ENCODE peak calls at places on chromosomes 3 and 15, in six cellular contexts. E is HCT116, V is OCI-LY7, Q is heart right ventricle, I is IMR-90, N is ovary. H is an unnamed sample.

GRCh38 chr3:48432411-48433371 is 2.8 kb upstream of the PLXNB1 start:
- DNase-seq in N (peak), I (peak), E (peak), V (peak), Q (no peak), H (no peak)

GRCh38 chr15:67641453-67641852 is 99.0 kb downstream of the MAP2K5 start:
- DNase-seq in N (no peak), E (no peak), I (no peak), Q (no peak), V (no peak), H (no peak)

GRCh38 chr3:178684881-178685590 is 148.8 kb downstream of the KCNMB2 start:
- DNase-seq in N (no peak), V (peak), I (no peak), Q (no peak), E (no peak), H (no peak)

GRCh38 chr3:82807781-82808180 is 1046.3 kb upstream of the GBE1 start:
- DNase-seq in I (no peak), V (no peak), E (no peak), Q (no peak), N (no peak), H (no peak)

GRCh38 chr15:33309602-33310276 is 1.0 kb upstream of the RYR3 start:
- DNase-seq in E (no peak), V (peak), N (no peak), I (no peak), Q (no peak), H (peak)

GRCh38 chr3:193921480-193921879 is 214.5 kb upstream of the HES1 start:
- DNase-seq in Q (no peak), V (no peak), N (no peak), I (no peak), E (no peak), H (no peak)

GRCh38 chr3:133895208-133896001 is at the start of gene RAB6B:
- DNase-seq in V (no peak), Q (peak), E (no peak), I (peak), N (peak), H (no peak)

GRCh38 chr3:32816439-32817194 is 1.2 kb upstream of the TRIM71 start:
- DNase-seq in I (no peak), V (no peak), E (no peak), N (no peak), Q (no peak), H (no peak)

GRCh38 chr3:23035927-23036640 is 167.0 kb upstream of the UBE2E2 start:
- DNase-seq in E (no peak), I (no peak), V (peak), Q (no peak), N (no peak), H (no peak)

GRCh38 chr3:76656531-76657070 is 383.3 kb upstream of the ROBO2 start:
- DNase-seq in I (no peak), Q (no peak), V (no peak), E (no peak), N (no peak), H (no peak)

GRCh38 chr3:151210676-151211381 is 7.8 kb upstream of the GPR171 start:
- DNase-seq in I (no peak), V (peak), Q (no peak), N (no peak), E (no peak), H (no peak)

GRCh38 chr15:59642351-59642750 is 15.0 kb downstream of the GTF2A2 start:
- DNase-seq in Q (no peak), E (no peak), N (no peak), I (no peak), V (no peak), H (no peak)

GRCh38 chr3:153060346-153060745 is 101.7 kb upstream of the RAP2B start:
- DNase-seq in Q (no peak), I (no peak), V (no peak), E (no peak), N (no peak), H (no peak)

GRCh38 chr3:14925729-14926591 is 21.4 kb upstream of the NR2C2 start:
- DNase-seq in V (peak), E (peak), Q (no peak), I (peak), N (no peak), H (peak)

GRCh38 chr15:69561071-69561784 is 108.6 kb downstream of the RPLP1 start:
- DNase-seq in Q (no peak), E (no peak), N (no peak), I (no peak), V (no peak), H (no peak)

GRCh38 chr3:11845661-11846060 is 1.0 kb downstream of the TAMM41 start:
- DNase-seq in I (no peak), N (no peak), Q (no peak), V (peak), E (no peak), H (no peak)

GRCh38 chr3:112007641-112008040 is 8.9 kb downstream of the TAGLN3 start:
- DNase-seq in N (no peak), I (peak), V (no peak), E (no peak), Q (no peak), H (no peak)

GRCh38 chr3:39765575-39765974 is 43.8 kb upstream of the MYRIP start:
- DNase-seq in N (no peak), I (no peak), Q (no peak), E (no peak), V (no peak), H (no peak)
- TF ChIP-seq CTCF in N (no peak), I (no peak), Q (no peak), E (no peak), V (no peak), H (no peak)

GRCh38 chr3:6862880-6863195 is 1.9 kb downstream of the GRM7 start:
- DNase-seq in I (no peak), Q (no peak), N (no peak), V (no peak), E (no peak), H (no peak)
- H3K4me3 ChIP-seq in I (no peak), Q (no peak), N (peak), V (no peak), E (no peak), H (no peak)

GRCh38 chr15:88258021-88258641 is 1.6 kb upstream of the NTRK3 start:
- DNase-seq in Q (no peak), N (no peak), E (peak), I (no peak), V (peak), H (no peak)
- TF ChIP-seq CTCF in Q (no peak), N (no peak), E (peak), I (no peak), V (peak), H (no peak)

DNA sequence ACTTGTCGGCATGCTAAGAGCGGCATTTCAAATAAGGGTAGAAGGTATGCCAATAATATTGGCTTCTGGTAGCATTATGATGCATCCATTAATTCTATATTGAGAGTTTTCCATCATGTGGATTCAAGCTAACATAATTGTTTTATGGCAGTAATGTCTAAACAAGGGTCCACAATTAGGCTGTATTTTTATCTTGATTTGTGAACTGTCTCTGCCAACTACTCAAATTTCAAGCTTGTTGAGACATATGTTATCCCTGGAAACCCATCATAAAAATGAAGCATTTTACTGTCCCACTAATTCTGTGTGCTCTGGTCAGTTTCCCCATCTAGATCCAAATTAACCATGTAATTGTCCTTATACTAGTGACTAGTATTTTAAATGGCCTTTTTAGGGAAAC is 1.3 kb upstream of the OSTN start:
- DNase-seq in Q (no peak), V (no peak), I (no peak), E (no peak), N (no peak), H (no peak)
- H3K4me3 ChIP-seq in Q (no peak), V (no peak), I (no peak), E (no peak), N (no peak), H (no peak)

GRCh38 chr15:29121907-29122306 is 147.7 kb downstream of the NSMCE3 start:
- DNase-seq in Q (no peak), E (no peak), V (no peak), N (no peak), I (no peak), H (no peak)
- TF ChIP-seq CTCF in Q (no peak), E (no peak), V (no peak), N (no peak), I (no peak), H (no peak)

GRCh38 chr3:28912120-28912885 is 368.6 kb upstream of the RBMS3 start:
- DNase-seq in V (no peak), I (peak), Q (no peak), E (no peak), N (no peak), H (no peak)

GRCh38 chr3:28917895-28918294 is 363.0 kb upstream of the RBMS3 start:
- DNase-seq in E (no peak), Q (no peak), V (no peak), N (no peak), I (peak), H (no peak)

GRCh38 chr3:28922376-28922775 is 358.5 kb upstream of the RBMS3 start:
- DNase-seq in E (no peak), I (no peak), V (no peak), Q (no peak), N (no peak), H (no peak)

GRCh38 chr3:28915711-28916481 is 365.0 kb upstream of the RBMS3 start:
- DNase-seq in I (peak), Q (no peak), N (peak), V (peak), E (peak), H (no peak)

DNA sequence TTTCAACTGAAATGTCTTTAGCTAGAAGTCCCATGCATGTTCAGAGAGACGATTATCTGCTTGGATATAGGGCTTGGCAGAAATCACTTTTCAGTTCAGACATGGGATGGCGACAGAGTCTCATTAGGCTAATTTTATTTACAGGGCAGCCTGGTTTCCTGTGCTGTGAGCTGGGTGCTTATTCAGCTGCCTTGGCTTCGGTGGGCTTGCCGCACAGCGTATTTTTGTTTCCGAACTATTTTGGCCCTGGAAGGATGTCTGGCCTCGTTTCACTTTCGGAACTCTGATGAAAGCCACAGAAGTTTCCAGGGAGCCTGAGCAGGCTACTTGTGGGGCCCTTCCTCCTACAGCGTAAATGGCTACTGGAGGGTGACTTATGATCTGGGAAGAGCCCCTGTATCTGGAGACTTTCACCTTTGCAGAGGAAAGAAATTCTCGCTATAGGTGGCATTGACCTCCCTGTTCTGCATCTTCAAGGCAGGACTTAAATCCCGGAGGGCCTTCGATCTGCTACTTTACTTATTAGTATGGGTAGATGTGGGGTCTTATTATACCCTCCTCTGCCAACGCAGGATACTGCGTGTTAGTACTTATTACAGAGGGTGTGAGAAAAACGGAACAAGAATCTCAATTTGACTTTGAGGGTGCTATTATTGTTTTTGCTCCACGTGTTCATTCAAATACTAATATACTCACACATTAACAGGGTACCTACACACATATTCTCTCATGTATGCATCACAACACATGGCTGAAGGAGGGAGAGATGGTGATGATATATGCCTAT is 364.0 kb upstream of the RBMS3 start:
- DNase-seq in N (peak), I (peak), V (peak), Q (peak), E (no peak), H (peak)
- H3K4me3 ChIP-seq in N (peak), I (peak), V (no peak), Q (no peak), E (no peak), H (no peak)

DNA sequence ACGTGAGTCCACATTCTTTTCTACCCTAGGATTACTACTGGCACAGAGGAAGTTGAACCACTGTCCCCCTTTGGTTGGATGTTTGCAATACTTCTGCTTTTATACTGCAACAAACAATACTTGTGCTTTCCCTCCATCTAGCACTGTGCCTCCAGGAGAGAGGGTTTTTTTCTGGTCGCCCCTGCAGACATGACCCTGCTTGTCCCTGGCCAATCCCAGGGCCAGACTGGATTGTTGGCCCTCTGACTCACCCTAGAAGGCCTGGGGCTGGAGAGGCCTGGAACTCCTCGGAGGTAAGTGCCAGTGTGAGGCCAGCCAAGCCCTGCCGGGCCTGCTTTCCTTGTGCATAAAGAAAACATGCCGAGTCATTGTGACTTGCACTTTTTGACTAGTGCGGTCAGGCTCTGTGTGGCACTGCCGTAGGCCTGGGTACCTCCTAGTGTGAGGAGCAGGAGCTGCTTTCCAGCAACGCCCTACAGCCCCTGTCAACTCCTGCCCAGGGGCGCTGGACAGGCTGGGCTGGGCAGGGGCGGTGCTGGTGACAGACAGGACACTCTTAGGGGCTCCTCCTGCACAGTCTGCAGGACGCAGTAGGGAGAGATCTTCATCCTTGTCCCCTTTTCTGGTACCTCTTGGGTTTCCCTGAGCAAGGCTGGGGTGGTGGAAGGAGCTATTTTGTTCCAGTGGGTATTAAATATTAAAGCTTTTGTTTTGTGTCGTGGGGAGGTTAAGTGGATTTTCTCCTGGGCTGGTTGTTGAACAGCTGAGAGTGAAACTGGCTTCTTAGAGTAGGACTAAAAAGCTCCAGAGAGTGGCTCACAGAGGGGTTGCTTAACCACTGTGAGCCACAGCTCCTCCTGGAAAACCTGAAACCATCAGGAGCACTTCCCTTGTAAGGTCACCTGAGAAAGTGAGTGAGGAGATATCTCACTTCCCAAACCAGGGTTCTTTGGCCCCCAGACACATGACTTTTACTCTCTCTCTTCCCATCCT is 14.4 kb upstream of the TKT start:
- DNase-seq in V (no peak), N (peak), Q (peak), I (peak), E (peak), H (no peak)
- TF ChIP-seq CTCF in V (no peak), N (no peak), Q (no peak), I (peak), E (no peak), H (no peak)

GRCh38 chr3:150080058-150080730 is 109.5 kb upstream of the PFN2 start:
- DNase-seq in V (no peak), E (no peak), I (no peak), Q (no peak), N (no peak), H (no peak)

GRCh38 chr3:150083653-150084037 is 113.0 kb upstream of the PFN2 start:
- DNase-seq in V (no peak), Q (no peak), I (peak), E (no peak), N (no peak), H (no peak)

GRCh38 chr3:150081084-150081483 is 110.4 kb upstream of the PFN2 start:
- DNase-seq in N (no peak), I (peak), Q (no peak), V (no peak), E (no peak), H (no peak)

GRCh38 chr3:150084128-150084527 is 113.4 kb upstream of the PFN2 start:
- DNase-seq in E (no peak), Q (no peak), V (no peak), I (no peak), N (no peak), H (no peak)

DNA sequence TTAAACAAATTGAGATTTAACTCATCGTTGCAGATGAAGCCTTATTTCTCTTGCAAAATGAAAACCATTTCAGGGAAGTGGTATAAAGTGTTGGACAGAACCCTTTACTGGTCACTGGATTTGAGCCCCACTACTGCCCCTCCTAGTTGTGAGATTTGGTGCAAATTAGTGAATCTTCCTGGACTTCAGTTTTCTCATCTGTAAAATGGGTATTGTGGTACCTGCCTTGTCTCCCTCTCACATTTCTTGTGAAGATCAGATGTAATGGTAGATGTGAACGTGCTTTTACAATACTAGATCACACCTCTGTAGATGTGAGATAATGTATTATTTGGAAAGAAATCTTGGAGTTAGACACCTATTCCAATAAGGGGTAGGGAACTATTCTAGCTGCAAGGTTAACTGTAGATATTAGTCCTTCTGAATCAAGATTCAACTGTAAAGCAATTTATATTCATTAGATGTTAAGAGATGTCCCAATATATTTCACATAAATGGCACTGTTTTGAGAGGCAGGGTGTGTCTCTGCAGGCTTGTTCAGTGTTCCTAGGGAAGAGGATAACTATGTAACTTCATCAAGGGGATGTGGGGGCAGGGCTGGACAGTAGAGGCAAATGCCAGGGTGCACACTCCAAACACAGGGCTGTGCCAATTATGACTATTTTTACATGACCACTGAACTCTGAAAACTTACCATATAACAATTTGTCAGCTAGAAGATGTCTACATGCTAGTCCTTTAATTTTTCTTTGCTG is 112.4 kb upstream of the PFN2 start:
- DNase-seq in I (no peak), V (no peak), N (no peak), Q (no peak), E (no peak), H (no peak)
- H3K4me3 ChIP-seq in I (peak), V (no peak), N (no peak), Q (peak), E (no peak), H (no peak)

H was measured in GM12864.